ENCODE peak calls at places on chromosomes 6 and 20, in four cellular contexts. G is heart right ventricle, J is IMR-90, X is colonic mucosa. C is an unnamed sample. For H3K4me1, the result is how much of the 10 kb centered on the place peaks cover.

GRCh38 chr20:8427419-8428065 is 295.5 kb downstream of the PLCB1 start:
- DNase-seq in G (no peak), J (peak), X (no peak), C (no peak)

GRCh38 chr6:111711476-111711875 is 105.8 kb upstream of the TRAF3IP2 start:
- DNase-seq in G (peak), J (no peak), X (peak), C (peak)

GRCh38 chr6:42030585-42031506 is 19.5 kb upstream of the TAF8 start:
- DNase-seq in G (peak), J (no peak), X (no peak), C (no peak)

GRCh38 chr6:28252507-28252975 is 472 bp upstream of the ZKSCAN4 start:
- DNase-seq in G (no peak), J (no peak), X (no peak), C (no peak)

GRCh38 chr20:59831024-59831900 is 102.2 kb downstream of the SYCP2 start:
- DNase-seq in G (no peak), J (no peak), X (peak), C (no peak)

GRCh38 chr20:50338479-50339195 is 148.0 kb downstream of the CEBPB start:
- DNase-seq in G (no peak), J (peak), X (no peak), C (no peak)

GRCh38 chr6:106103728-106104109 is 17.6 kb downstream of the PRDM1 start:
- DNase-seq in G (no peak), J (no peak), X (peak), C (no peak)

GRCh38 chr6:5936140-5936539 is 70.6 kb downstream of the NRN1 start:
- DNase-seq in G (no peak), J (no peak), X (no peak), C (no peak)

GRCh38 chr6:54647301-54647664 is 199.3 kb upstream of the FAM83B start:
- DNase-seq in G (no peak), J (no peak), X (no peak), C (no peak)

GRCh38 chr6:138235205-138235604 is 16.9 kb upstream of the PBOV1 start:
- DNase-seq in G (no peak), J (no peak), X (no peak), C (no peak)
- H3K4me1 ChIP-seq in G (under half), J (under half), X (under half), C (under half)

DNA sequence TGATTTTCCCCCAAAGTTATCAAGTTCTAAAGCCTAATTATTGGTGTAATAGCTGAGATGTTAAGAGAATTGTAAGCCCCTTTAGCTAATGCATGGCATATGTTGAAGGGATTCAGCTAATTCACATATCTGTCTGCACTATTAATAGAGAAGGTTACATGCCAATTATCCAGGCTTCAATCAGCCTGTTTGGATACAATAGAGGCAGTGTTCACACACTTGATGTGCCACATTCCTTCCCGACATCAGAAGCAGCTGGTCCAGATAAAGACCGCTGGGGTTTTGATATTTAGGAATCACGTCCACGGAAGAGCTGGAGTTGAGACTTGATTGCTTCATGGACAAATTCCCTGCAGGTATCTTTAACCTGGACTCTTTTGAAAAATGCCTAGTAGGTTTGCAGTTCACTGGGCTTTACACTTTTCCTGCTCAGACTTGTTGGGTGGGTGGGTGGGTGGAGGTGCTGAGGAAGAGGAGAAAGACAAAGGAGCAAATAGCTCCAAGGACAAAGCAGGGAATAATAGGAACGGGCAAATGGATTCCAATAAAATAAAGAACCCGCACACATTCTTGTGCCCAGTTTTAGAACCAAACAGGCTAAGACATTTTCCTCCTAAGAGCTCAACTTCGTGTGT is 142.6 kb upstream of the ZNF217 start:
- DNase-seq in G (no peak), J (no peak), X (no peak), C (no peak)
- H3K4me3 ChIP-seq in G (peak), J (no peak), X (no peak), C (no peak)

GRCh38 chr6:44229376-44230033 is 6.1 kb downstream of the SLC29A1 start:
- DNase-seq in G (peak), J (no peak), X (no peak), C (no peak)
- H3K27ac ChIP-seq in G (peak), J (no peak), X (no peak), C (no peak)

DNA sequence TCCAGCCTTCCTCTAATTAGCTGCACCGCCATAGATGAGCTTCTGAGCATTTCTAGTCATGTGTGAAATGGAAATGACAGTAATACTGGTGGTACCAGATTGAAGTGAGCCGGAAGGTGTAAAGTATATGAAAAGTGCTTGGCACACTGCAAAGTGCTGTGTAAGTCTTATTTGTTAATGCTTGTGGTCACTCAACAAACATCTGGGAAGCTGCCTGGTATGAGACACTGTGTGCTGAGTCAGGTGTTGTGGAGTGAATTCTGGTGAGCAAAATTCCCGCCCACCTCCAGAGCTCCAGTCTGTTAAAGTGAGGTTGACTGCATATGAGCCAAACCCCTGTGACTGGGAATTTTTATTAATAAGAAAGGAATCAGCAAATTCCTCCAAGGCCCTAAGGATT is 12.5 kb downstream of the DAAM2 start:
- DNase-seq in G (no peak), J (peak), X (no peak), C (peak)
- H3K4me1 ChIP-seq in G (under half), J (under half), X (under half), C (under half)

GRCh38 chr20:3670511-3670910 is 7.3 kb upstream of the GFRA4 start:
- DNase-seq in G (no peak), J (peak), X (no peak), C (no peak)

GRCh38 chr20:3670945-3671344 is 7.7 kb upstream of the GFRA4 start:
- DNase-seq in G (no peak), J (no peak), X (no peak), C (no peak)

GRCh38 chr20:3663858-3664257 is 659 bp upstream of the GFRA4 start:
- DNase-seq in G (no peak), J (no peak), X (no peak), C (no peak)

GRCh38 chr20:3669710-3670367 is 6.6 kb upstream of the GFRA4 start:
- DNase-seq in G (no peak), J (no peak), X (no peak), C (no peak)

GRCh38 chr20:3667434-3668037 is 4.3 kb upstream of the GFRA4 start:
- DNase-seq in G (no peak), J (no peak), X (no peak), C (no peak)
- H3K4me3 ChIP-seq in G (no peak), J (no peak), X (no peak), C (no peak)